ENCODE peak calls at places on chromosomes 3 and 15, in four cellular contexts. E, W, S and O are unnamed samples.

GRCh38 chr15:23420806-23421575 is 26.1 kb downstream of the GOLGA6L2 start:
- DNase-seq in E (no peak), W (no peak), S (no peak), O (no peak)

GRCh38 chr3:167626490-167626889 is 27.3 kb downstream of the WDR49 start:
- DNase-seq in E (no peak), W (no peak), S (no peak), O (no peak)

GRCh38 chr3:87410110-87410509 is 133.7 kb upstream of the POU1F1 start:
- DNase-seq in E (no peak), W (no peak), S (no peak), O (no peak)

GRCh38 chr15:85589873-85590272 is 204.9 kb downstream of the KLHL25 start:
- DNase-seq in E (no peak), W (no peak), S (no peak), O (no peak)

GRCh38 chr3:49539659-49540560 is 14.4 kb upstream of the BSN start:
- DNase-seq in E (peak), W (peak), S (peak), O (peak)

GRCh38 chr3:100650651-100651611 is 41.5 kb downstream of the ADGRG7 start:
- DNase-seq in E (peak), W (no peak), S (no peak), O (no peak)

GRCh38 chr3:107309312-107309711 is 67.9 kb upstream of the CCDC54 start:
- DNase-seq in E (no peak), W (no peak), S (no peak), O (no peak)

GRCh38 chr3:151087648-151088047 is 2.2 kb downstream of the MED12L start:
- DNase-seq in E (no peak), W (no peak), S (no peak), O (no peak)

GRCh38 chr3:122679467-122680291 is 960 bp upstream of the PARP14 start:
- DNase-seq in E (peak), W (peak), S (peak), O (no peak)
- TF ChIP-seq CTCF in E (no peak), W (no peak), S (no peak), O (no peak)

GRCh38 chr15:25871403-25871802 is 8.3 kb upstream of the ATP10A start:
- DNase-seq in E (no peak), W (no peak), S (no peak), O (no peak)
- TF ChIP-seq CTCF in E (no peak), W (no peak), S (no peak), O (no peak)

GRCh38 chr3:175956964-175957363 is 1097.8 kb downstream of the NAALADL2 start:
- DNase-seq in E (no peak), W (no peak), S (no peak), O (no peak)
- TF ChIP-seq CTCF in E (no peak), W (no peak), S (no peak), O (no peak)

DNA sequence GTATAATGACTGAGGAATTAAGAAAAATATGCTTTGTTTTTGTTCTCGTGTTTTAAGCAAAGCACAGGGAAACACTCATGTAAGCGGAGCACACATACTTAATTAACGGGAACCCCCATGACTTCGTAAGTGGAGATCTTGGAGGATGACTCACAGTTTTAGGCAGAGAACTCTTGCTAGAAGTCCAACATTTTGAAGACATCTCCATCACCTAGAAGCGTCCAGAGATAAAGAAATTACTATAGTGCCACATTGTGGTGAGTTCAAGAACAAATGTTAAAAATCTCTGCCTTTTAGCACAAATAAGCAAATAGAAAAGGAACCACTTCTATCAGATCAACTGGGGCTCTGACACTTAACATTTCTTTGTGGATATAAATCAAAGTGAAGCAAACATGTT is 194.1 kb upstream of the ARHGEF26 start:
- DNase-seq in E (peak), W (no peak), S (no peak), O (no peak)
- TF ChIP-seq CTCF in E (no peak), W (no peak), S (no peak), O (no peak)